ENCODE peak calls at places on chromosome 5, in five cellular contexts. O is GM12878, P is K562, I is upper lobe of left lung, K is A549. F is an unnamed sample.

GRCh38 chr5:143262393-143263174 is 140.9 kb downstream of the NR3C1 start:
- ATAC-seq in I (peak), K (peak), P (peak), O (peak), F (peak)

GRCh38 chr5:88786217-88786560 is 96.8 kb downstream of the MEF2C start:
- ATAC-seq in I (peak), O (no peak), K (peak), P (peak), F (peak)

GRCh38 chr5:89128097-89128496 is 245.1 kb upstream of the MEF2C start:
- ATAC-seq in K (no peak), O (no peak), I (no peak), P (peak), F (no peak)

GRCh38 chr5:175694371-175695160 is 36.7 kb downstream of the HRH2 start:
- ATAC-seq in O (no peak), P (no peak), I (no peak), K (no peak), F (no peak)

GRCh38 chr5:98309785-98310566 is 463.5 kb upstream of the RGMB start:
- ATAC-seq in I (peak), P (no peak), O (peak), K (peak), F (peak)

GRCh38 chr5:6246820-6247437 is 131.4 kb downstream of the MED10 start:
- ATAC-seq in P (no peak), K (no peak), O (peak), I (no peak), F (no peak)

GRCh38 chr5:85717203-85717563 is 900.6 kb upstream of the COX7C start:
- ATAC-seq in K (no peak), O (peak), I (no peak), P (no peak), F (no peak)

GRCh38 chr5:8923516-8923915 is 622.4 kb downstream of the SEMA5A start:
- ATAC-seq in O (no peak), P (no peak), K (no peak), I (no peak), F (no peak)

GRCh38 chr5:75744355-75744754 is 27.1 kb upstream of the POC5 start:
- ATAC-seq in K (no peak), I (no peak), P (no peak), O (no peak), F (no peak)

GRCh38 chr5:115873392-115873791 is 31.7 kb downstream of the AP3S1 start:
- ATAC-seq in O (no peak), I (no peak), P (no peak), K (no peak), F (no peak)

GRCh38 chr5:80269991-80270438 is 14.2 kb upstream of the SERINC5 start:
- ATAC-seq in K (no peak), P (no peak), O (no peak), I (no peak), F (no peak)

GRCh38 chr5:116361171-116361967 is 213.3 kb downstream of the SEMA6A start:
- ATAC-seq in O (no peak), P (no peak), K (no peak), I (peak), F (peak)

GRCh38 chr5:58123501-58123900 is 336.4 kb downstream of the PLK2 start:
- ATAC-seq in O (no peak), P (peak), K (no peak), I (no peak), F (no peak)

GRCh38 chr5:40681351-40682311 is 1.9 kb downstream of the PTGER4 start:
- ATAC-seq in P (no peak), K (no peak), O (peak), I (peak), F (no peak)

GRCh38 chr5:134125195-134126015 is 10.9 kb downstream of the TCF7 start:
- ATAC-seq in K (peak), I (peak), O (peak), P (no peak), F (peak)

GRCh38 chr5:4447657-4448056 is 692.5 kb upstream of the ADAMTS16 start:
- ATAC-seq in P (no peak), K (no peak), O (no peak), I (no peak), F (no peak)

GRCh38 chr5:101036778-101037177 is 133.7 kb upstream of the ST8SIA4 start:
- ATAC-seq in P (peak), O (no peak), I (no peak), K (no peak), F (no peak)

GRCh38 chr5:101783241-101784095 is 512.6 kb downstream of the SLCO4C1 start:
- ATAC-seq in K (no peak), O (no peak), I (peak), P (no peak), F (peak)

GRCh38 chr5:128213340-128213739 is 129.8 kb downstream of the SLC12A2 start:
- ATAC-seq in O (peak), P (peak), I (peak), K (peak), F (no peak)

GRCh38 chr5:122723606-122724352 is 51.1 kb upstream of the SNX2 start:
- ATAC-seq in I (peak), O (peak), K (no peak), P (no peak), F (peak)

GRCh38 chr5:137933491-137933911 is 44.2 kb downstream of the PKD2L2 start:
- ATAC-seq in I (no peak), O (no peak), P (no peak), K (peak), F (peak)

GRCh38 chr5:5146530-5147160 is 6.5 kb downstream of the ADAMTS16 start:
- ATAC-seq in I (peak), K (peak), O (no peak), P (no peak), F (no peak)

GRCh38 chr5:173283318-173284288 is 44.6 kb downstream of the STC2 start:
- ATAC-seq in I (peak), O (peak), P (peak), K (peak), F (peak)

GRCh38 chr5:174987443-174988012 is 263.1 kb downstream of the MSX2 start:
- ATAC-seq in I (no peak), K (no peak), P (no peak), O (no peak), F (peak)

GRCh38 chr5:113232246-113232645 is 202.5 kb downstream of the TSSK1B start:
- ATAC-seq in P (no peak), I (peak), K (no peak), O (no peak), F (peak)

GRCh38 chr5:169067641-169068316 is 233.2 kb downstream of the SLIT3 start:
- ATAC-seq in O (no peak), K (no peak), I (no peak), P (no peak), F (no peak)

GRCh38 chr5:176955895-176956294 is 50.7 kb downstream of the UIMC1 start:
- ATAC-seq in P (no peak), K (no peak), O (no peak), I (no peak), F (no peak)

GRCh38 chr5:14433202-14433601 is 148.4 kb upstream of the OTULINL start:
- ATAC-seq in O (no peak), P (no peak), K (no peak), I (no peak), F (no peak)

GRCh38 chr5:81638471-81638870 is 112.4 kb downstream of the SSBP2 start:
- ATAC-seq in O (no peak), K (no peak), I (no peak), P (no peak), F (no peak)

GRCh38 chr5:94196959-94197358 is 421.4 kb downstream of the KIAA0825 start:
- ATAC-seq in I (no peak), K (no peak), P (no peak), O (no peak), F (no peak)

GRCh38 chr5:147170603-147171002 is 64.2 kb upstream of the STK32A start:
- ATAC-seq in O (peak), I (no peak), K (no peak), P (no peak), F (no peak)

GRCh38 chr5:51159606-51160005 is 223.6 kb upstream of the ISL1 start:
- ATAC-seq in I (peak), P (no peak), K (no peak), O (no peak), F (peak)

GRCh38 chr5:118486647-118487046 is 501.7 kb downstream of the DTWD2 start:
- ATAC-seq in I (no peak), O (no peak), K (no peak), P (no peak), F (no peak)

GRCh38 chr5:91111473-91112238 is 271.5 kb downstream of the ARRDC3 start:
- ATAC-seq in K (no peak), I (no peak), P (no peak), O (no peak), F (peak)

GRCh38 chr5:61632064-61632463 is 300.0 kb downstream of the ZSWIM6 start:
- ATAC-seq in P (no peak), K (no peak), O (no peak), I (no peak), F (no peak)
- H3K27ac ChIP-seq in P (no peak), K (no peak), O (no peak), I (no peak), F (peak)

GRCh38 chr5:66877843-66878242 is 281.6 kb downstream of the MAST4 start:
- ATAC-seq in I (no peak), O (no peak), K (no peak), P (no peak), F (no peak)
- TF ChIP-seq EP300 in I (no peak), O (no peak), K (no peak), P (no peak), F (no peak)

DNA sequence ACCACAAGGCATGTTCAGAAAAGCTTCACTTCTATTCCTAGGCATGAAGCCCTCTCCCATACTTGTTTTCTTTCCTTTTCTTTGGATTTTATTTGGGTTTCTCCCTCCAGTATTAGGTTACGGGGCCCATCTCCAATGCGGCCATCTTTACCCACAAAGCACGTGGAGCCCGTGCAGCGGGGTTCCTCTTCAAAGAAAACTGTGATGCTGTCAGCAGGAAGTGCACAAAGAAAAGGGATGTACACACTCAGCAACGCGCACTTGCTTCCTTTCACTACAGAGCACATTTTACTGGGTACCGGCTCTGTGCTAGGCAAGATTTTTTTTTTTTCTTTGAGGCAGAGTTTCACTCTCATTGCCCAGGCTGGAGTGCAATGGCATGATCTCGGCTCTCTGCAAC is 106.6 kb downstream of the COL23A1 start:
- ATAC-seq in O (no peak), I (peak), K (no peak), P (no peak), F (no peak)
- H3K4me3 ChIP-seq in O (no peak), I (no peak), K (no peak), P (no peak), F (no peak)

GRCh38 chr5:179345179-179345428 is 157 bp downstream of the ADAMTS2 start:
- ATAC-seq in I (no peak), K (peak), P (no peak), O (no peak), F (no peak)

GRCh38 chr5:179344301-179345178 is 721 bp downstream of the ADAMTS2 start:
- ATAC-seq in O (no peak), P (no peak), I (peak), K (no peak), F (peak)

GRCh38 chr5:179346875-179347274 is 1.6 kb upstream of the ADAMTS2 start:
- ATAC-seq in P (no peak), I (no peak), K (no peak), O (no peak), F (no peak)

GRCh38 chr5:179346401-179346800 is 1.1 kb upstream of the ADAMTS2 start:
- ATAC-seq in P (no peak), K (no peak), O (no peak), I (no peak), F (no peak)

GRCh38 chr5:179345429-179346321 is at the start of gene ADAMTS2:
- ATAC-seq in O (no peak), K (peak), P (peak), I (peak), F (peak)
- H3K27ac ChIP-seq in O (no peak), K (no peak), P (no peak), I (peak), F (peak)

GRCh38 chr5:83471405-83472212 is at the start of gene VCAN:
- ATAC-seq in O (no peak), P (no peak), I (peak), K (peak), F (peak)
- TF ChIP-seq EP300 in O (no peak), P (no peak), I (no peak), K (no peak), F (no peak)

DNA sequence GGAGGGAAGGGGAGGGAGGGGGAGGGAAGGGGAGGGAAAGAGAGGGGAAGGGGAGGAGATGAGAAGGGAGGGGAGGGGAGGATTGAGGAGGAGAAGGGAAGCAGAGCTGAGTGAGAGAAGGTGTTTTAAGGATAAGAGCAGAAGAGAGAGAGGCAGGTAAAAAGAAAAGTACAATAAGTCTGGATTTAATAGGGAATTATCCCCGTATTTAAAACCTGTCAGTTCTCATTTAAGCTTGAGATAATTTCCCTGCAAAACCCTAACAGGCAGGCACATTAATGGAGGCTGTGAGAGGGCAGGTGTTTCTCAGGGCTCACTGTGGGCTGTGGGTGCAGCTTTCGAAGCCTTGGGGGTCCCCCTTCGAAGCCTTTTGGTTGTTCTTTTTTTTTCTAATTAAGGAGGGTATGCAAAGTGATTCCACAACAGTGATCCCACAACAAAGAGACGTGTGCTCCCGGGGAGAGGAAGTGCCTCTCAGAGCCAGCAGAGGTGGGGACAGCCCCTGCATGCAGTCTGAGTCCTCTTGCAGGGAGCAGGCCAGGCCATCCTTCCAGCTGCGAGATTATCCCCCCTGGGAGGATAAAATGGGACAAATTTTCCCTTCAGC is 317.9 kb upstream of the IRX1 start:
- ATAC-seq in O (no peak), P (no peak), K (no peak), I (no peak), F (no peak)
- H3K4me3 ChIP-seq in O (no peak), P (no peak), K (no peak), I (no peak), F (no peak)

GRCh38 chr5:68215888-68216736 is 556 bp downstream of the PIK3R1 start:
- ATAC-seq in K (peak), I (peak), P (peak), O (peak), F (peak)
- H3K27ac ChIP-seq in K (peak), I (peak), P (peak), O (peak), F (peak)

F was measured in gastroesophageal sphincter.